ENCODE peak calls at places on chromosomes 13 and 19, in ten cellular contexts. S, I, G, N, X, F, W, Q, A and Y are unnamed samples.

GRCh38 chr19:51372649-51373504 is at the start of gene NKG7:
- DNase-seq in S (no peak), I (peak; percentile 41), G (no peak), N (no peak), X (no peak), F (no peak), W (peak; percentile 68), Q (no peak), A (no peak), Y (no peak)

GRCh38 chr13:110023729-110024645 is 237.6 kb upstream of the IRS2 start:
- DNase-seq in S (no peak), I (no peak), G (no peak), N (peak; percentile 83), X (peak; percentile 78), F (peak; percentile 37), W (no peak), Q (peak; percentile 45), A (no peak), Y (no peak)

GRCh38 chr13:46113596-46113995 is 8.8 kb upstream of the CPB2 start:
- DNase-seq in S (no peak), I (no peak), G (no peak), N (no peak), X (peak; percentile 51), F (no peak), W (no peak), Q (no peak), A (no peak), Y (no peak)

GRCh38 chr19:14511245-14511625 is 7.0 kb downstream of the DNAJB1 start:
- DNase-seq in S (no peak), I (no peak), G (no peak), N (no peak), X (no peak), F (no peak), W (no peak), Q (no peak), A (no peak), Y (no peak)

GRCh38 chr13:85298387-85298924 is 500.8 kb downstream of the SLITRK6 start:
- DNase-seq in S (no peak), I (no peak), G (no peak), N (no peak), X (no peak), F (no peak), W (no peak), Q (no peak), A (peak; percentile 6), Y (no peak)

GRCh38 chr13:46530084-46530935 is 22.7 kb upstream of the LRCH1 start:
- DNase-seq in S (no peak), I (no peak), G (no peak), N (peak; percentile 58), X (no peak), F (no peak), W (no peak), Q (no peak), A (no peak), Y (peak; percentile 34)

GRCh38 chr13:109654341-109655205 is 131.8 kb downstream of the IRS2 start:
- DNase-seq in S (no peak), I (no peak), G (no peak), N (peak; percentile 39), X (no peak), F (no peak), W (no peak), Q (no peak), A (no peak), Y (no peak)

GRCh38 chr19:58089846-58090245 is 8.2 kb downstream of the ZSCAN18 start:
- DNase-seq in S (no peak), I (no peak), G (no peak), N (no peak), X (no peak), F (no peak), W (no peak), Q (no peak), A (no peak), Y (no peak)

GRCh38 chr13:73081256-73081915 is 22.6 kb downstream of the KLF5 start:
- DNase-seq in S (no peak), I (no peak), G (no peak), N (no peak), X (no peak), F (no peak), W (no peak), Q (no peak), A (peak; percentile 22), Y (no peak)

GRCh38 chr13:73076013-73076412 is 17.2 kb downstream of the KLF5 start:
- DNase-seq in S (no peak), I (no peak), G (no peak), N (no peak), X (no peak), F (no peak), W (no peak), Q (no peak), A (no peak), Y (no peak)

GRCh38 chr13:73079359-73079758 is 20.6 kb downstream of the KLF5 start:
- DNase-seq in S (no peak), I (no peak), G (no peak), N (no peak), X (no peak), F (peak; percentile 47), W (no peak), Q (no peak), A (no peak), Y (no peak)

GRCh38 chr13:73075546-73075945 is 16.7 kb downstream of the KLF5 start:
- DNase-seq in S (no peak), I (no peak), G (peak; percentile 51), N (no peak), X (no peak), F (peak; percentile 57), W (no peak), Q (no peak), A (peak; percentile 89), Y (no peak)

DNA sequence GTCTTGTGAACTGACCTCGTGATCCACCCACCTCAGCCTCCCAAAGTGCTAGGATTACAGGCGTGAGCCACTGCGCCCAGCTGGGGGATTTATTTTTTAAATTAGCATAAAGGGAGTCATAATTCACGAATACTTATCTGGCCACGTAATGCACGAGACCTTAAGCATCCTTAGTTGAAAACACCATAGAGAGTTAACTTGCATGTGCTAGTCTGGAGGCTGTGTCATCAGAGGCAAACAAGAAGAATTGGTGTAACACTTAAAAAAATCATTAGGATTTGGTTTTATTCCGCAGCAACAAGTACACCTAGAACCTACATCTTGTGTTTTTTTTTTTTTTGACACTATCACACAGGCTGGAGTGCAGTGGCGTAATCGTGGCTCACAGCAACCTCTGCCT is 19.1 kb downstream of the KLF5 start:
- DNase-seq in S (no peak), I (no peak), G (no peak), N (no peak), X (no peak), F (no peak), W (no peak), Q (no peak), A (no peak), Y (no peak)
- H3K27ac ChIP-seq in S (no peak overlapping the region), I (no peak overlapping the region), G (no peak overlapping the region), N (no peak overlapping the region), X (no peak overlapping the region), F (no peak overlapping the region), W (no peak overlapping the region), Q (no peak overlapping the region), A (no peak overlapping the region), Y (peak overlapping the region; percentile 96)

GRCh38 chr13:48153186-48153585 is 58.3 kb upstream of the MED4 start:
- DNase-seq in S (no peak), I (no peak), G (no peak), N (no peak), X (no peak), F (no peak), W (no peak), Q (no peak), A (no peak), Y (no peak)

GRCh38 chr13:48151766-48152165 is 56.9 kb upstream of the MED4 start:
- DNase-seq in S (no peak), I (no peak), G (no peak), N (no peak), X (no peak), F (no peak), W (no peak), Q (no peak), A (no peak), Y (no peak)

GRCh38 chr13:48156466-48156865 is 61.6 kb upstream of the MED4 start:
- DNase-seq in S (no peak), I (peak; percentile 78), G (no peak), N (no peak), X (peak; percentile 66), F (peak; percentile 30), W (peak; percentile 56), Q (no peak), A (peak; percentile 37), Y (peak; percentile 40)

GRCh38 chr13:48155850-48156249 is 60.9 kb upstream of the MED4 start:
- DNase-seq in S (no peak), I (no peak), G (no peak), N (peak; percentile 21), X (no peak), F (no peak), W (peak; percentile 9), Q (no peak), A (no peak), Y (peak; percentile 99)

GRCh38 chr13:48154671-48155070 is 59.8 kb upstream of the MED4 start:
- DNase-seq in S (no peak), I (no peak), G (no peak), N (no peak), X (no peak), F (no peak), W (no peak), Q (no peak), A (no peak), Y (no peak)
- H3K27ac ChIP-seq in S (no peak overlapping the region), I (no peak overlapping the region), G (peak overlapping the region; percentile 72), N (no peak overlapping the region), X (no peak overlapping the region), F (no peak overlapping the region), W (no peak overlapping the region), Q (no peak overlapping the region), A (no peak overlapping the region), Y (peak overlapping the region; percentile 92)

DNA sequence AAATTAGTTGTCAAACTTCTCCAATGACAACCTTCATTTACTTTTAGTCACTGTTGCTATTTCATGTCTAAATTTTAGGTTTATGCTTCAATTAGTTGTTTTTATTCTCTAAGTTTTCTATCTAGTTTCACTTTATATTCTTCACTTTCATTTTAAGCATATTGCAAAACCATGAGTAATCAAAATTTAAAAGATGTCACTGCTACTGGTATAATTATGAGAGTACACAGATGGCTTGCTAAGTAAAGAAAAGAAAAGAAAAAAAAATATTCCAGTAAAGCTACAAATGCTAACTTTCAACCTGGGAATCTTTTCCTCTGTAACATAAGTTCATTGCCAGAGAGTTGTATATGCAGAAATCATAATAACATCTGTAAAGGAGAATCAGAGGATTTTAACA is 1624.8 kb downstream of the PCDH9 start:
- DNase-seq in S (no peak), I (no peak), G (no peak), N (peak; percentile 47), X (no peak), F (no peak), W (no peak), Q (no peak), A (no peak), Y (no peak)
- H3K27ac ChIP-seq in S (no peak overlapping the region), I (no peak overlapping the region), G (no peak overlapping the region), N (no peak overlapping the region), X (no peak overlapping the region), F (no peak overlapping the region), W (no peak overlapping the region), Q (no peak overlapping the region), A (no peak overlapping the region), Y (no peak overlapping the region)

GRCh38 chr13:112965103-112965502 is 3.9 kb upstream of the MCF2L start:
- DNase-seq in S (no peak), I (no peak), G (no peak), N (no peak), X (no peak), F (no peak), W (no peak), Q (no peak), A (no peak), Y (no peak)

GRCh38 chr13:112962396-112962795 is 6.6 kb upstream of the MCF2L start:
- DNase-seq in S (no peak), I (no peak), G (no peak), N (no peak), X (peak; percentile 13), F (no peak), W (no peak), Q (no peak), A (no peak), Y (no peak)

GRCh38 chr13:112961457-112962369 is 7.3 kb upstream of the MCF2L start:
- DNase-seq in S (no peak), I (no peak), G (no peak), N (no peak), X (peak; percentile 24), F (no peak), W (no peak), Q (no peak), A (no peak), Y (no peak)

GRCh38 chr13:112962911-112963625 is 5.9 kb upstream of the MCF2L start:
- DNase-seq in S (no peak), I (no peak), G (no peak), N (no peak), X (peak; percentile 38), F (no peak), W (no peak), Q (no peak), A (no peak), Y (no peak)

GRCh38 chr13:112963641-112964040 is 5.4 kb upstream of the MCF2L start:
- DNase-seq in S (no peak), I (no peak), G (no peak), N (no peak), X (no peak), F (no peak), W (no peak), Q (no peak), A (no peak), Y (no peak)
- H3K27ac ChIP-seq in S (no peak overlapping the region), I (no peak overlapping the region), G (no peak overlapping the region), N (no peak overlapping the region), X (no peak overlapping the region), F (no peak overlapping the region), W (no peak overlapping the region), Q (no peak overlapping the region), A (no peak overlapping the region), Y (no peak overlapping the region)